ENCODE peak calls at places on chromosomes 12 and 14, in four cellular contexts. O is Caco-2, Z is GM06990, H is IMR-90. B is an unnamed sample.

GRCh38 chr12:31477669-31478068 is 113.3 kb downstream of the DENND5B start:
- DNase-seq in O (no peak), Z (no peak), H (no peak), B (no peak)

GRCh38 chr12:98456583-98457573 is 58.5 kb upstream of the TMPO start:
- DNase-seq in O (peak), Z (peak), H (peak), B (peak)

GRCh38 chr14:69005432-69006148 is 26.5 kb upstream of the ACTN1 start:
- DNase-seq in O (no peak), Z (no peak), H (peak), B (peak)

GRCh38 chr14:31026076-31026394 is at the start of gene STRN3:
- DNase-seq in O (no peak), Z (no peak), H (no peak), B (no peak)

GRCh38 chr12:8057839-8058238 is 8.3 kb downstream of the C3AR1 start:
- DNase-seq in O (no peak), Z (no peak), H (peak), B (peak)

GRCh38 chr12:125208942-125209341 is 143.7 kb downstream of the AACS start:
- DNase-seq in O (no peak), Z (no peak), H (no peak), B (no peak)

GRCh38 chr12:81998761-81999378 is 239.7 kb upstream of the PPFIA2 start:
- DNase-seq in O (no peak), Z (no peak), H (no peak), B (peak)

GRCh38 chr12:101166866-101167265 is 43.2 kb downstream of the SLC5A8 start:
- DNase-seq in O (no peak), Z (no peak), H (no peak), B (no peak)

GRCh38 chr14:102739190-102739469 is 38.1 kb upstream of the TRAF3 start:
- DNase-seq in O (no peak), Z (no peak), H (no peak), B (no peak)

GRCh38 chr12:93978553-93978952 is 169.8 kb upstream of the PLXNC1 start:
- DNase-seq in O (peak), Z (no peak), H (peak), B (peak)

GRCh38 chr14:100417466-100417865 is 94.3 kb downstream of the SLC25A47 start:
- DNase-seq in O (peak), Z (no peak), H (peak), B (peak)

GRCh38 chr12:122917508-122918227 is 21.7 kb upstream of the VPS37B start:
- DNase-seq in O (peak), Z (no peak), H (peak), B (peak)

GRCh38 chr12:25570418-25570817 is 17.3 kb upstream of the LMNTD1 start:
- DNase-seq in O (no peak), Z (no peak), H (no peak), B (no peak)

GRCh38 chr12:94553130-94553519 is 93.5 kb upstream of the CEP83 start:
- DNase-seq in O (no peak), Z (no peak), H (peak), B (peak)

GRCh38 chr14:68182492-68182891 is 362.9 kb downstream of the RAD51B start:
- DNase-seq in O (no peak), Z (peak), H (no peak), B (no peak)

GRCh38 chr12:124147030-124147429 is 147.9 kb upstream of the RFLNA start:
- DNase-seq in O (no peak), Z (no peak), H (no peak), B (no peak)

GRCh38 chr12:2355604-2356003 is 302.8 kb downstream of the CACNA1C start:
- DNase-seq in O (no peak), Z (no peak), H (no peak), B (no peak)

GRCh38 chr12:110592078-110592477 is 9.0 kb upstream of the PPTC7 start:
- DNase-seq in O (no peak), Z (no peak), H (no peak), B (no peak)

GRCh38 chr12:108823804-108824203 is 33.6 kb downstream of the SSH1 start:
- DNase-seq in O (no peak), Z (no peak), H (no peak), B (no peak)

GRCh38 chr14:60092516-60092915 is 793 bp downstream of the PCNX4 start:
- DNase-seq in O (peak), Z (peak), H (peak), B (peak)

GRCh38 chr12:121023799-121024198 is 7.5 kb upstream of the C12orf43 start:
- DNase-seq in O (no peak), Z (no peak), H (no peak), B (no peak)

GRCh38 chr12:64894827-64895475 is 70.5 kb downstream of the TBC1D30 start:
- DNase-seq in O (no peak), Z (no peak), H (peak), B (peak)

DNA sequence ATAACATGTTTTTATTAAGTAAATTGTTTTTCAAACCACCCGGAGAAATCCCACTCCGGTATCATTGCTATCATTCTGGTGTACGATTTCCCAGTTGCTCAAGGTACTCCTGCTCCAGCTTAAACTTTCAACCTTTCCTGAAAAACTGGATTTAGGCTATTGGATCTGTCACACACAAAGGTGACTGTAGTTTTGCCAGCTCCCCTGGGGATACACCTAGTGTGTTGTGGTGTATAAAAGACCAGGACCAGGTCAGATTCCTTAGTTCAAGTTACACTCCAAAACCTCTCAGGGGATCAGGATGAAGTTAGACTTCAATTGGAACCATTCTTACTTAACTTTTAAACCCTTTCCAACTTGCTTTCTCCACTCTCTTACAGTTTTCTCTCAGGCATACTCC is 303.9 kb downstream of the NOVA1 start:
- DNase-seq in O (no peak), Z (no peak), H (no peak), B (no peak)
- H3K4me3 ChIP-seq in O (no peak), Z (no peak), H (no peak), B (no peak)

GRCh38 chr14:93025055-93025454 is 90.7 kb downstream of the ITPK1 start:
- DNase-seq in O (no peak), Z (no peak), H (no peak), B (no peak)
- TF ChIP-seq CTCF in O (no peak), Z (no peak), H (no peak), B (no peak)

GRCh38 chr14:73757381-73757780 is 43.2 kb upstream of the PNMA1 start:
- DNase-seq in O (no peak), Z (no peak), H (no peak), B (no peak)

GRCh38 chr14:73753887-73754880 is 40.0 kb upstream of the PNMA1 start:
- DNase-seq in O (no peak), Z (peak), H (no peak), B (no peak)

GRCh38 chr14:73755434-73756014 is 41.3 kb upstream of the PNMA1 start:
- DNase-seq in O (no peak), Z (no peak), H (no peak), B (peak)

GRCh38 chr14:73753043-73753886 is 39.1 kb upstream of the PNMA1 start:
- DNase-seq in O (no peak), Z (no peak), H (no peak), B (peak)

DNA sequence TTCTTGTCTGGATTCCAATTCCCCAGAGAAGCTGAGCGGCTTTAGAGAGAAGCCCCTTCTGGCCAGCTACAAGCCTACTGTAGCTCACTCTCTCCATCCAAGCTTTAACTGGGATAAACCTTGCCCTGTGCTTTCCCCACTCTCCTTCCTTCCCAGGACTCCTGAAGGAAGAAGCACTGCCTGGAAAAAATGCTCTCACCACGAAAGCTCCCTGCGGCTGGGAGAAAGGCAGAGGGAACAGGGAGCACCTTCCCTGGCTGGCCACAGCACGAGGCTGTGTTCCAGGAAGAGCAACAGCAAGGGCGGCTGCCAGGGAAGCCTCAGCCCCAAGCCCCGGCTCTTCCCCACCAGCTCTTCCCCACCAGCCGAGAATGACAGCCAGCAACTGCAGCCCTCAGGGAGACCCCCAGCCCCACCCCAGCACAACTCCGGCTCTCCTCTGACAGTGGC is 40.8 kb upstream of the PNMA1 start:
- DNase-seq in O (no peak), Z (no peak), H (peak), B (peak)
- H3K4me3 ChIP-seq in O (no peak), Z (peak), H (no peak), B (peak)

GRCh38 chr12:20798561-20798960 is 11.9 kb upstream of the SLCO1B3 start:
- DNase-seq in O (peak), Z (no peak), H (no peak), B (peak)
- TF ChIP-seq CTCF in O (peak), Z (peak), H (no peak), B (peak)

GRCh38 chr12:6384499-6385436 is 806 bp downstream of the LTBR start:
- DNase-seq in O (peak), Z (no peak), H (no peak), B (no peak)
- H3K4me3 ChIP-seq in O (peak), Z (no peak), H (peak), B (peak)

GRCh38 chr12:88153959-88154358 is 11.9 kb downstream of the TMTC3 start:
- DNase-seq in O (peak), Z (no peak), H (peak), B (peak)
- TF ChIP-seq CTCF in O (no peak), Z (no peak), H (peak), B (peak)

GRCh38 chr14:57487771-57488170 is 5.9 kb downstream of the CCDC198 start:
- DNase-seq in O (no peak), Z (no peak), H (peak), B (no peak)

GRCh38 chr14:57495409-57495808 is 1.8 kb upstream of the CCDC198 start:
- DNase-seq in O (no peak), Z (no peak), H (no peak), B (no peak)

GRCh38 chr14:57498035-57498434 is 4.4 kb upstream of the CCDC198 start:
- DNase-seq in O (no peak), Z (no peak), H (no peak), B (no peak)

GRCh38 chr14:57493467-57494181 is at the start of gene CCDC198:
- DNase-seq in O (peak), Z (no peak), H (no peak), B (no peak)

DNA sequence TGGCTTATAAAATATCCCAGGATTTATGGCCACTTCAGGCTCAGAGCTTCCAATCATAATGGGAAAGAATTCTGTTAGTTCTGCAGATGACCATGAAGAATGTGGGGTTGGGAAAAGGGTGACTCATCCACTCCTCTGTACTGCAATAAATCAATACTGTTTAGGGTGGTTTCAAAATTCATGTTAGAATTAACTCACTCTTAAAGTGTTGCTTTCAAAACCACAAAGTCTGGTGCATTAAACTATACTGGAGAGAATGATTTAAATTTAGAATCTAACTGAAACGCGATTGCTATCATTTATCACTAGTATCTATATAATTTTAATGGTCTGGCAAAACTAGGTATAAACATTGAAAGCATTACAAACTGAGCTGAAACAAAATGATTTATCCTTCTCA is 798 bp downstream of the CCDC198 start:
- DNase-seq in O (no peak), Z (no peak), H (peak), B (peak)
- H3K4me3 ChIP-seq in O (no peak), Z (no peak), H (no peak), B (no peak)

DNA sequence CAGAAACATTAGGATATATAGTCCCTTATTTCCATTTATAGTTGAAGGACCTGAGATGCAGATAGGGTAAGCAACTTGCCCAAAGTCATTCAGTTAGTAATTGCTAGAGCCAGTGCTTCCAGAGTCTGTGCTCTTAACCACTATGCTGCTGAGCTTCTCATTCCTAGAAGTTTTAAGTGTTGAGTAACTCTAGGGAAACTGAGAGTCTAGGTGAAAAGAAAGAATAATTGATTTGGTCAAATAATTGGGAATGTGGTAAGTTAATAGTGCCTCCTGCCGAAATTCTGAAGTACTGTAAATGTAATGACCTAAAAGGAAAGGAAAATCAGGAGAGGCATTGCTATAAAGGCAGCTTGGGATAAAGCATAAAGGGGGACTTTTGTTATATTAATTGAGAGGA is 14.1 kb downstream of the PYROXD1 start:
- DNase-seq in O (no peak), Z (no peak), H (peak), B (peak)
- TF ChIP-seq CTCF in O (peak), Z (no peak), H (peak), B (no peak)

DNA sequence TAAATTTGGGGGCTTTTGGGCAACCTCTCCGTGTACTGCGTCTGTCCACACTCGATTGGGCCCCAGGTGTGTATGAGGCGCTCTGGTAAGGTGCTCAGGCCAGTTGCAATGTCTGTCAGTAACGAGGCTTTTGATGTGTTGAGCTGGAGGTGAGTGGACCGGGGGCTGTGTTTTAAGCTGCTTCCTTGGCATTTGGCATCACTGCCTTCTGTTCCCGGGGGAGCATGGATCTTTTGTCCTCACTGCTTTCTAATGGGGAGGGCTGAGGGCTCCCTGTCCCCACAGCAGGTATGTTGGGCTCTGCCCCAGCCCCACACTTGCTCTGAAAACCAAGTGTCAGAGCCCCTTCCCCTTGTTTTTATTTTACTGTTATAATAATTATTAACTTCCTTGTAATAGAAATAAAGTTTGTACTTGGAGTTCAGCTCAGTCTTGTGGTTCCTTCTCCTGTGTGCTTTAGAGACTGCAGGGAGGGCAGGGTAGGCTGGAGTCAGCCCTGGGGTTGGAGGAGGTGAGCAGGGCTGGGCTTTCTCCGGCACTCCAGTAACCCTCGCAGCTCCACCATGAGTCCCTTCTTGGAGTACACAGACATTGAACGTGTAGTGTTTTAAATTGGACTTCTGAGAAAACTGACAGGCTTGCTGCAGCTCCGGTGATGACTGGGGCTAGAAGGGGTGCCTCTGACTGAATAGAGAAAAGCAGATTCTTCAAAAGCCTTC is 28.0 kb downstream of the TRAFD1 start:
- DNase-seq in O (no peak), Z (no peak), H (no peak), B (no peak)
- H3K4me3 ChIP-seq in O (no peak), Z (no peak), H (no peak), B (no peak)

GRCh38 chr14:48398675-48399282 is 723.4 kb upstream of the MDGA2 start:
- DNase-seq in O (peak), Z (no peak), H (peak), B (peak)
- TF ChIP-seq CTCF in O (peak), Z (peak), H (peak), B (peak)